ENCODE peak calls at places on chromosomes 7 and 10, in nine cellular contexts. I is left lung, D is heart left ventricle, B is fibroblast of pulmonary artery, Q is SK-N-SH, R is cardiac fibroblast, A is astrocyte of the spinal cord, N is HCT116, L is tibial nerve. Z is an unnamed sample.

GRCh38 chr10:70410608-70411007 is 6.7 kb downstream of the EIF4EBP2 start:
- DNase-seq in I (no peak), D (no peak), B (no peak), Q (no peak), R (no peak), A (no peak), N (no peak), L (no peak), Z (no peak)

GRCh38 chr7:143514487-143514886 is 36.8 kb downstream of the TAS2R41 start:
- DNase-seq in I (no peak), D (no peak), B (no peak), Q (no peak), R (no peak), A (no peak), N (no peak), L (no peak), Z (no peak)

GRCh38 chr7:36261019-36261754 is 108.1 kb downstream of the EEPD1 start:
- DNase-seq in I (no peak), D (no peak), B (peak; percentile 70), Q (no peak), R (peak; percentile 44), A (no peak), N (no peak), L (no peak), Z (no peak)

GRCh38 chr10:130962240-130963051 is 349.1 kb downstream of the TCERG1L start:
- DNase-seq in I (no peak), D (no peak), B (no peak), Q (no peak), R (no peak), A (no peak), N (no peak), L (no peak), Z (no peak)

GRCh38 chr7:4026941-4027340 is 655.2 kb upstream of the FOXK1 start:
- DNase-seq in I (no peak), D (no peak), B (no peak), Q (no peak), R (no peak), A (no peak), N (no peak), L (no peak), Z (no peak)

GRCh38 chr7:3695602-3696001 is 394.6 kb downstream of the SDK1 start:
- DNase-seq in I (no peak), D (no peak), B (peak; percentile 14), Q (peak; percentile 33), R (peak; percentile 9), A (no peak), N (no peak), L (no peak), Z (no peak)

GRCh38 chr7:101378808-101379207 is 16.1 kb downstream of the COL26A1 start:
- DNase-seq in I (no peak), D (peak; percentile 69), B (no peak), Q (peak; percentile 36), R (peak; percentile 40), A (no peak), N (no peak), L (no peak), Z (no peak)

GRCh38 chr10:64535131-64535867 is 1014.1 kb downstream of the REEP3 start:
- DNase-seq in I (no peak), D (no peak), B (no peak), Q (no peak), R (no peak), A (no peak), N (no peak), L (no peak), Z (no peak)

GRCh38 chr7:34807548-34808340 is 149.7 kb downstream of the NPSR1 start:
- DNase-seq in I (no peak), D (no peak), B (no peak), Q (no peak), R (no peak), A (no peak), N (no peak), L (no peak), Z (no peak)

GRCh38 chr10:110613341-110613995 is 30.7 kb upstream of the RBM20 start:
- DNase-seq in I (no peak), D (no peak), B (no peak), Q (no peak), R (no peak), A (no peak), N (no peak), L (no peak), Z (no peak)

GRCh38 chr7:6228865-6229264 is 43.6 kb downstream of the CYTH3 start:
- DNase-seq in I (no peak), D (no peak), B (peak; percentile 81), Q (peak; percentile 82), R (peak; percentile 79), A (peak; percentile 41), N (no peak), L (no peak), Z (no peak)

GRCh38 chr10:59898125-59898835 is 8.1 kb downstream of the CCDC6 start:
- DNase-seq in I (no peak), D (no peak), B (no peak), Q (no peak), R (no peak), A (no peak), N (no peak), L (no peak), Z (no peak)

GRCh38 chr10:129963831-129964501 is at the start of gene EBF3:
- DNase-seq in I (no peak), D (peak; percentile 94), B (peak; percentile 89), Q (peak; percentile 88), R (peak; percentile 94), A (no peak), N (no peak), L (peak; percentile 89), Z (no peak)

GRCh38 chr10:12341526-12341925 is 7.8 kb upstream of the CAMK1D start:
- DNase-seq in I (no peak), D (no peak), B (no peak), Q (no peak), R (no peak), A (no peak), N (no peak), L (no peak), Z (no peak)

GRCh38 chr7:45709168-45710034 is 135.2 kb downstream of the ADCY1 start:
- DNase-seq in I (no peak), D (peak; percentile 64), B (peak; percentile 50), Q (no peak), R (peak; percentile 14), A (no peak), N (no peak), L (no peak), Z (no peak)

GRCh38 chr7:91089382-91089963 is 174.8 kb upstream of the FZD1 start:
- DNase-seq in I (no peak), D (no peak), B (peak; percentile 63), Q (peak; percentile 34), R (peak; percentile 65), A (peak; percentile 59), N (peak; percentile 26), L (no peak), Z (peak; percentile 15)

GRCh38 chr10:101367569-101368453 is 13.8 kb downstream of the BTRC start:
- DNase-seq in I (no peak), D (no peak), B (peak; percentile 86), Q (no peak), R (peak; percentile 61), A (peak; percentile 52), N (peak; percentile 95), L (no peak), Z (peak; percentile 45)

GRCh38 chr7:33694006-33694405 is 211.3 kb upstream of the BMPER start:
- DNase-seq in I (no peak), D (no peak), B (no peak), Q (no peak), R (no peak), A (no peak), N (no peak), L (no peak), Z (no peak)

GRCh38 chr10:97656777-97657176 is 16.3 kb downstream of the PI4K2A start:
- DNase-seq in I (no peak), D (no peak), B (no peak), Q (no peak), R (no peak), A (no peak), N (no peak), L (no peak), Z (no peak)

GRCh38 chr10:72263613-72264241 is 10.0 kb upstream of the DDIT4 start:
- DNase-seq in I (no peak), D (no peak), B (peak; percentile 38), Q (no peak), R (peak; percentile 31), A (no peak), N (no peak), L (no peak), Z (no peak)

DNA sequence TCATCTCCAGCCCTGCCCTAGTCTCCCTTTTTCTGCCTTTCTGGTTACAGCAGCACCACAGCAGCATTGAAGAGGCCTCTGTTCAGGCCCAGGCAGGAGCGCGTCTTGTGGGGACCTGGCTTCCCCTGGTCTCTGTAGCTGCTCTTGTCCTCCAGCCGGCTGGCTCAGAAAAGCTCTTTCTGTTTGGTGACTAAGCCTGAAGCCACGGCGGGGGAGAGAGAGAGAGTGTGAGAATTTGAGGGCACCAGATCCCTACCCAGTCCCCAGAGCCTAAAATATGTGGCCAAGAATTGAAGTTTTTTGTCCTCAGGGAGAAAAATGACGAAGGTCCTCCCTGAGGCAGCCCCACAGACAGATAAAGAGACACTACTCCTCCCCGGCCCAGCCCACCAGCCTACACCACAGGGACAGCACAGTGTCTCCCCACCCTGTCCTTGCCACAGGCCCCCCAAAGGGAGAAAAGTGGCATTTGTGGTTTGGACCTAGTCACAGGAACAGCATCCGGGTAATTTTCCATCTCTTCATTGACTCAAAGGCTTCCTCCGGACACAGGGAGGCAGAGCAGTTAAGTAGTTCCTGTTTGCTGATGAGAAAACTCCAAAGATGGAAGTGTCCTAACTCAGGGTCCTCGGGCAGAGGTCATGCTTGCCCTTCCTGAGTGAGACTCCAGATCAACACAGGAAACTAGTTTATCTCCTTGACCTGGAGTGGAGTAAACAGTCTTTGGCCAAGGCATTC is 13.3 kb upstream of the FAM180A start:
- DNase-seq in I (no peak), D (no peak), B (peak; percentile 44), Q (no peak), R (peak; percentile 55), A (peak; percentile 63), N (no peak), L (no peak), Z (no peak)
- H3K4me3 ChIP-seq in I (no peak overlapping the region), D (no peak overlapping the region), B (no peak overlapping the region), Q (no peak overlapping the region), R (no peak overlapping the region), A (no peak overlapping the region), N (no peak overlapping the region), L (no peak overlapping the region), Z (no peak overlapping the region)

GRCh38 chr7:69067397-69067796 is 530.9 kb upstream of the AUTS2 start:
- DNase-seq in I (peak; percentile 33), D (no peak), B (peak; percentile 17), Q (no peak), R (peak; percentile 2), A (no peak), N (no peak), L (no peak), Z (no peak)
- TF ChIP-seq CTCF in I (no peak), D (no peak), B (peak; percentile 14), Q (peak; percentile 38), R (no peak), A (peak; percentile 3), N (no peak), L (no peak), Z (no peak)

GRCh38 chr7:131188367-131189339 is 139.0 kb upstream of the MKLN1 start:
- DNase-seq in I (peak; percentile 54), D (no peak), B (peak; percentile 91), Q (no peak), R (peak; percentile 86), A (peak; percentile 97), N (peak; percentile 93), L (no peak), Z (peak; percentile 92)
- H3K4me3 ChIP-seq in I (no peak overlapping the region), D (no peak overlapping the region), B (no peak overlapping the region), Q (no peak overlapping the region), R (no peak overlapping the region), A (no peak overlapping the region), N (no peak overlapping the region), L (no peak overlapping the region), Z (no peak overlapping the region)

GRCh38 chr10:239109-239508 is 103.9 kb downstream of the ZMYND11 start:
- DNase-seq in I (no peak), D (no peak), B (peak; percentile 9), Q (no peak), R (no peak), A (peak; percentile 84), N (no peak), L (no peak), Z (peak; percentile 32)
- TF ChIP-seq CTCF in I (no peak), D (no peak), B (no peak), Q (no peak), R (no peak), A (no peak), N (no peak), L (no peak), Z (peak; percentile 7)

Z was measured in astrocyte of the cerebellum.